ENCODE peak calls at places on chromosomes 7 and 10, in seven cellular contexts. A is endothelial cell of umbilical vein, C is K562, Z is prostate gland, H is HCT116, M is stomach, P is suprapubic skin. S is an unnamed sample.

GRCh38 chr7:140349172-140349771 is 49.1 kb downstream of the SLC37A3 start:
- DNase-seq in A (peak; percentile 80), C (no peak), Z (no peak), H (no peak), M (no peak), P (no peak), S (no peak)

GRCh38 chr7:112546723-112547513 is 66.1 kb downstream of the LSMEM1 start:
- DNase-seq in A (no peak), C (no peak), Z (no peak), H (no peak), M (no peak), P (no peak), S (no peak)

GRCh38 chr7:20146461-20146860 is 70.7 kb downstream of the MACC1 start:
- DNase-seq in A (no peak), C (no peak), Z (no peak), H (no peak), M (no peak), P (no peak), S (no peak)

GRCh38 chr10:100826661-100826982 is 81.2 kb downstream of the PAX2 start:
- DNase-seq in A (no peak), C (no peak), Z (no peak), H (no peak), M (no peak), P (no peak), S (no peak)

GRCh38 chr7:80954181-80954580 is 35.3 kb upstream of the SEMA3C start:
- DNase-seq in A (no peak), C (no peak), Z (no peak), H (no peak), M (no peak), P (no peak), S (no peak)

GRCh38 chr7:96526492-96526891 is 183.2 kb downstream of the SEM1 start:
- DNase-seq in A (no peak), C (no peak), Z (no peak), H (no peak), M (no peak), P (no peak), S (no peak)

GRCh38 chr10:70234668-70235447 is 1.6 kb upstream of the PPA1 start:
- DNase-seq in A (no peak), C (no peak), Z (no peak), H (no peak), M (no peak), P (no peak), S (no peak)

GRCh38 chr7:150753826-150754603 is 16.8 kb downstream of the GIMAP5 start:
- DNase-seq in A (peak; percentile 95), C (peak; percentile 25), Z (no peak), H (no peak), M (no peak), P (no peak), S (peak; percentile 30)

GRCh38 chr7:24025094-24025493 is 258.9 kb upstream of the NPY start:
- DNase-seq in A (no peak), C (no peak), Z (no peak), H (no peak), M (no peak), P (no peak), S (no peak)

GRCh38 chr10:126042354-126042753 is 146.0 kb downstream of the FANK1 start:
- DNase-seq in A (no peak), C (no peak), Z (no peak), H (no peak), M (no peak), P (no peak), S (no peak)

GRCh38 chr10:70540089-70540788 is 61.7 kb downstream of the PALD1 start:
- DNase-seq in A (peak; percentile 24), C (peak; percentile 83), Z (no peak), H (no peak), M (no peak), P (no peak), S (no peak)

GRCh38 chr7:34277016-34277800 is 371.9 kb downstream of the BMPER start:
- DNase-seq in A (peak; percentile 84), C (no peak), Z (no peak), H (no peak), M (no peak), P (no peak), S (no peak)

GRCh38 chr10:132604686-132605085 is 67.1 kb downstream of the INPP5A start:
- DNase-seq in A (no peak), C (no peak), Z (no peak), H (no peak), M (no peak), P (no peak), S (no peak)

DNA sequence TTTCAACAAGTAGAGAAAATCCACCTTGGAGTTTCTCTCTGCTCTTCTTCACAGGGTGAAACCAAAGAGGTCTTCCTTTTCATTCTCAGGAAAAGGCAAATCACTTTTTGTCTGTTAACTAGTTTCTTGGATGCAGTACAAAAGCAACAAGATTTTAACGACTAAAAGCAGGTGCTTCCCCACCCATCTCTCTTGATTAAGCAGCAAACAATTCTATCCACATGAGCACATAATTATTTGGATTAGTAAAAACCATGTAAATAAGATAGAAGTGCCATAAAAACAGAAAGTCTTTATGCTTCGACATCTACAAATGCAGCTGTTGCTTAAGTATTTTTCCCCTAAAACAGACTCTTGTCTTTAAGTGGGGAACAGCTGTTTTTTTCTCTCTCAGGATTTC is 37.4 kb downstream of the USP54 start:
- DNase-seq in A (peak; percentile 64), C (no peak), Z (no peak), H (no peak), M (no peak), P (no peak), S (no peak)
- H3K27ac ChIP-seq in A (no peak overlapping the region), C (no peak overlapping the region), Z (peak overlapping the region; percentile 33), H (no peak overlapping the region), M (peak overlapping the region; percentile 61), P (peak overlapping the region; percentile 57), S (no peak overlapping the region)

GRCh38 chr7:33196194-33196593 is 66.8 kb downstream of the BBS9 start:
- DNase-seq in A (no peak), C (no peak), Z (no peak), H (no peak), M (no peak), P (no peak), S (no peak)

GRCh38 chr7:33195264-33195663 is 65.9 kb downstream of the BBS9 start:
- DNase-seq in A (no peak), C (no peak), Z (no peak), H (no peak), M (no peak), P (no peak), S (no peak)

GRCh38 chr7:33201821-33202220 is 72.5 kb downstream of the BBS9 start:
- DNase-seq in A (no peak), C (no peak), Z (no peak), H (no peak), M (no peak), P (no peak), S (no peak)

DNA sequence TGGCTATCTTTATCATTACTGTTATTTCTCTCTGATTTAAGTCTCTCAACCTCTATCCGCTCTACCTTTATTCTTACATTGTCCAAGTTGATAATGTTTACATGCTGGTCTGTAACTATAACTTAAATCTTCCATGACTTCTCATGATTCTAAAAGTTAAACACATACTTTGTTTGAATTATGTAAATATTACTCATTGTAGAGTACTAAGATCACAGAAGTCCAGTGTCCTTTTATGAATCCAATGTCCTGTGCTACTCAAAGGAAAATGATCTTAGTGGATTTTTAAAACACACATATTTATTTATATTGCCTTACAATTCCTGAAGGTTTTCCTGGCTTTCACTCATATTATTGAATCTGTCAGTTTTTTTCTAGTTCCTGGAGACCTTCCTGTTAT is 70.9 kb downstream of the BBS9 start:
- DNase-seq in A (no peak), C (no peak), Z (no peak), H (no peak), M (no peak), P (no peak), S (no peak)
- TF ChIP-seq POLR2AphosphoS5 in A (no peak), C (no peak), Z (no peak), H (no peak), M (no peak), P (no peak), S (no peak)

GRCh38 chr7:102210787-102211186 is 75.9 kb upstream of the SH2B2 start:
- DNase-seq in A (no peak), C (no peak), Z (no peak), H (no peak), M (no peak), P (no peak), S (no peak)
- H3K27ac ChIP-seq in A (no peak overlapping the region), C (no peak overlapping the region), Z (no peak overlapping the region), H (no peak overlapping the region), M (no peak overlapping the region), P (no peak overlapping the region), S (no peak overlapping the region)

GRCh38 chr10:42551582-42552187 is 86.7 kb downstream of the ZNF33B start:
- DNase-seq in A (no peak), C (no peak), Z (no peak), H (no peak), M (no peak), P (no peak), S (no peak)

GRCh38 chr10:42548254-42548653 is 90.1 kb downstream of the ZNF33B start:
- DNase-seq in A (no peak), C (no peak), Z (no peak), H (no peak), M (no peak), P (no peak), S (no peak)

GRCh38 chr10:42549851-42550250 is 88.5 kb downstream of the ZNF33B start:
- DNase-seq in A (no peak), C (no peak), Z (no peak), H (no peak), M (no peak), P (no peak), S (no peak)

GRCh38 chr10:42553064-42553407 is 85.3 kb downstream of the ZNF33B start:
- DNase-seq in A (no peak), C (peak; percentile 12), Z (no peak), H (no peak), M (no peak), P (no peak), S (no peak)

DNA sequence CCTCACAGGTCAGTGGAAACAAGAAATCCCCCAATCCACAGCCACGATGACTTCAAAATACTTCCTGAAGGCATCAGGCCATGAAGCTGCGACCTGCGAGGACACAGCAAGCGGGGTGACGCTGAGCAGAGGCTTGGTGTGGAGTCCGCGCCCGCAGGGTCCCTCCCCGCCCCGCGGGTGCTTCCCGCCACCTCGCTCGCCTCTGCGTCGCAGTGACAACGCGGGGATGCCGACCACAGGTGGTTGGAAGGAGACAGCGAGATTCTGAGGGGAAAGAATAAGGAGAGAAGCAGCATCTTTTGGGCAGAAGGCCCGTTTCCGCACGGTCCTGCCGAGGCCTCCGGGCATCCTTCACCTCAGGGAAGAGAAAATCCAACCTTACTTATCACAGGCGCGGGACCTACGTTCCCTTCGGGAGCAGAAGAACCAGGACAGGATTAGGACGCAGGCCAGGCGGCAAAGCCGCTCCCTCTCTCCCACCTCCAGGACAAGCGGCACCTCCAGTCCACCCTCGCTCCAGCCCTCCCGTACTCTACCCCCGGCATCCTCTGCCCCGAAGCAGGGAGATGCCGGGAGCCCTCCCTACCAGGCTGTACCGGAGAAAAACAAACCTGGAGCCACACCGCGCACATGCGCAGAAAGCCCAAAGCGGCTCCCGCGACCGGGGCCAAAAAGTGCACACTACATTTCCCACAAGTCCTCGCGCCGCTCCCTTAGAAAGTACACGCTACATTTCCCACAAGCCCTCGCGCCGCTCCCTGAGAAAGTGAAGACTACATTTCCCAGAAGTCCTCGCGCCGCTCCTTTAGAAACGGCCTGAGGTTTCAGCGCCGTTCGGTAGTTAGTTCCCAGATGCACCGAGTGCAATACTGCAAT is 85.9 kb downstream of the ZNF33B start:
- DNase-seq in A (peak; percentile 98), C (peak; percentile 93), Z (peak; percentile 98), H (peak; percentile 95), M (peak; percentile 97), P (peak; percentile 98), S (peak; percentile 95)
- TF ChIP-seq POLR2AphosphoS5 in A (no peak), C (no peak), Z (peak; percentile 97), H (peak; percentile 62), M (peak; percentile 83), P (peak; percentile 38), S (no peak)

S was measured in HL-60.